ENCODE peak calls at places on chromosomes 7 and 10, in nine cellular contexts. W, U, L, A, J, O, H, R and P are unnamed samples.

GRCh38 chr7:46786221-46786951 is 795.5 kb downstream of the TNS3 start:
- DNase-seq in R (no peak), O (no peak), W (peak; percentile 33), J (peak; percentile 93), A (peak; percentile 42), L (no peak), U (no peak), H (no peak), P (peak; percentile 16)

GRCh38 chr10:58963723-58964124 is 212.7 kb upstream of the PHYHIPL start:
- DNase-seq in U (no peak), L (no peak), J (no peak), A (no peak), R (peak; percentile 30), O (peak; percentile 61), H (no peak), W (no peak), P (peak; percentile 59)

GRCh38 chr10:119090026-119090808 is 9.6 kb upstream of the EIF3A start:
- DNase-seq in U (no peak), H (no peak), O (no peak), L (peak; percentile 84), R (no peak), W (no peak), J (no peak), A (no peak), P (no peak)

GRCh38 chr7:95897557-95898183 is 125.3 kb downstream of the DYNC1I1 start:
- DNase-seq in W (no peak), H (peak; percentile 95), J (no peak), A (no peak), L (no peak), U (no peak), O (no peak), R (no peak), P (no peak)

GRCh38 chr10:84428711-84429110 is 100.3 kb downstream of the CCSER2 start:
- DNase-seq in A (no peak), W (no peak), H (no peak), L (no peak), J (no peak), U (no peak), O (no peak), R (no peak), P (no peak)

GRCh38 chr7:99601656-99602310 is 3.7 kb downstream of the TMEM225B start:
- DNase-seq in R (peak; percentile 23), H (no peak), U (no peak), W (no peak), A (no peak), J (no peak), L (no peak), O (no peak), P (peak; percentile 72)

GRCh38 chr7:133053321-133053891 is 28.5 kb downstream of the CHCHD3 start:
- DNase-seq in W (peak; percentile 22), J (peak; percentile 97), R (no peak), H (no peak), O (no peak), A (peak; percentile 96), L (peak; percentile 19), U (no peak), P (no peak)

GRCh38 chr10:615583-616152 is 73.8 kb downstream of the DIP2C start:
- DNase-seq in R (no peak), W (no peak), A (peak; percentile 78), J (peak; percentile 38), U (no peak), O (no peak), H (no peak), L (no peak), P (no peak)

GRCh38 chr7:120421151-120421651 is 148.2 kb downstream of the KCND2 start:
- DNase-seq in J (no peak), H (no peak), W (no peak), L (peak; percentile 91), O (no peak), A (no peak), U (no peak), R (no peak), P (no peak)

GRCh38 chr7:4144801-4145470 is 537.2 kb upstream of the FOXK1 start:
- DNase-seq in J (no peak), A (no peak), L (no peak), R (peak; percentile 73), U (no peak), H (no peak), O (no peak), W (no peak), P (peak; percentile 89)

GRCh38 chr7:133511242-133511641 is 258.4 kb downstream of the EXOC4 start:
- DNase-seq in J (no peak), R (no peak), W (no peak), U (no peak), A (no peak), L (no peak), O (no peak), H (no peak), P (no peak)

GRCh38 chr7:157738064-157738460 is 401.3 kb downstream of the DNAJB6 start:
- DNase-seq in H (no peak), U (peak; percentile 37), A (no peak), R (peak; percentile 75), O (no peak), W (no peak), J (no peak), L (no peak), P (peak; percentile 89)

GRCh38 chr10:95635319-95635733 is 21.2 kb downstream of the ALDH18A1 start:
- DNase-seq in A (no peak), J (no peak), O (no peak), H (no peak), R (no peak), L (no peak), U (no peak), W (no peak), P (no peak)

GRCh38 chr10:42962120-42962901 is 114.6 kb upstream of the RET start:
- DNase-seq in H (no peak), O (peak; percentile 9), W (no peak), U (peak; percentile 8), J (no peak), R (no peak), A (no peak), L (no peak), P (peak; percentile 20)

GRCh38 chr7:27101188-27101905 is 1.1 kb downstream of the HOXA2 start:
- DNase-seq in H (no peak), J (no peak), L (no peak), A (no peak), R (no peak), U (no peak), O (no peak), W (no peak), P (peak; percentile 52)

GRCh38 chr10:16717617-16718395 is 99.4 kb downstream of the RSU1 start:
- DNase-seq in L (no peak), W (no peak), H (no peak), A (no peak), R (no peak), O (no peak), U (no peak), J (no peak), P (no peak)

GRCh38 chr10:88934900-88935672 is 17.5 kb downstream of the ACTA2 start:
- DNase-seq in J (peak; percentile 73), W (peak; percentile 87), R (peak; percentile 82), U (peak; percentile 29), H (peak; percentile 45), A (peak; percentile 73), O (peak; percentile 52), L (peak; percentile 92), P (peak; percentile 16)

GRCh38 chr7:156004265-156005201 is 192.3 kb upstream of the SHH start:
- DNase-seq in R (no peak), W (no peak), O (no peak), U (no peak), H (no peak), J (no peak), L (no peak), A (no peak), P (no peak)

GRCh38 chr7:31122649-31123058 is 70.5 kb downstream of the ADCYAP1R1 start:
- DNase-seq in H (no peak), U (peak; percentile 34), J (peak; percentile 66), L (peak; percentile 69), W (peak; percentile 76), R (peak; percentile 88), O (peak; percentile 72), A (peak; percentile 83), P (peak; percentile 53)

GRCh38 chr10:114397651-114398145 is 6.6 kb downstream of the AFAP1L2 start:
- DNase-seq in U (no peak), L (peak; percentile 33), J (no peak), R (peak; percentile 64), A (no peak), O (no peak), W (no peak), H (no peak), P (no peak)

GRCh38 chr7:80499350-80499955 is 12.4 kb downstream of the GNAT3 start:
- DNase-seq in J (peak; percentile 98), O (no peak), L (no peak), A (peak; percentile 97), U (no peak), H (no peak), W (peak; percentile 81), R (peak; percentile 56), P (no peak)

GRCh38 chr7:233456-234035 is 41.2 kb downstream of the FAM20C start:
- DNase-seq in O (no peak), H (no peak), R (no peak), L (no peak), U (no peak), A (no peak), J (no peak), W (no peak), P (no peak)

GRCh38 chr7:11486271-11486670 is 345.7 kb downstream of the THSD7A start:
- DNase-seq in L (no peak), R (no peak), O (no peak), A (no peak), H (no peak), J (no peak), U (no peak), W (peak; percentile 20), P (no peak)

GRCh38 chr10:114305521-114305925 is 66.5 kb downstream of the VWA2 start:
- DNase-seq in L (no peak), A (no peak), J (no peak), R (no peak), W (no peak), U (no peak), H (no peak), O (no peak), P (no peak)

GRCh38 chr10:13311177-13311575 is 11.3 kb upstream of the PHYH start:
- DNase-seq in A (peak; percentile 1), J (no peak), R (no peak), U (no peak), O (no peak), W (no peak), H (no peak), L (no peak), P (no peak)

GRCh38 chr10:110989016-110989415 is 69.6 kb downstream of the SHOC2 start:
- DNase-seq in A (no peak), R (no peak), U (no peak), L (no peak), H (no peak), W (no peak), J (peak; percentile 87), O (no peak), P (no peak)

GRCh38 chr10:24806262-24806661 is 82.6 kb upstream of the ARHGAP21 start:
- DNase-seq in J (no peak), R (no peak), H (no peak), A (no peak), L (no peak), U (no peak), W (no peak), O (no peak), P (no peak)